ENCODE peak calls at places on chromosomes 3 and 15, in nine cellular contexts. I is GM12865; Y is effector memory CD8-positive, alpha-beta T cell; U is T-helper 2 cell; F is head of caudate nucleus; E is adipocyte; O is Right ventricle myocardium superior; N is ureter; M is colonic mucosa. Q is an unnamed sample.

GRCh38 chr3:16114930-16115329 is 59.5 kb upstream of the GALNT15 start:
- DNase-seq in N (no peak), E (no peak), F (no peak), O (no peak), U (no peak), M (no peak), I (no peak), Y (no peak), Q (no peak)

GRCh38 chr3:141707741-141708203 is 30.3 kb upstream of the RNF7 start:
- DNase-seq in O (no peak), M (no peak), E (peak), N (no peak), U (no peak), F (no peak), Y (no peak), I (no peak), Q (no peak)

GRCh38 chr15:43975326-43975725 is 148.5 kb downstream of the WDR76 start:
- DNase-seq in M (no peak), Y (no peak), F (no peak), O (no peak), I (peak), U (no peak), N (no peak), E (no peak), Q (no peak)

GRCh38 chr15:31375772-31376171 is 49.1 kb downstream of the KLF13 start:
- DNase-seq in F (no peak), Y (no peak), U (no peak), O (no peak), E (no peak), N (no peak), I (no peak), M (no peak), Q (no peak)

GRCh38 chr3:9881440-9881839 is 1.4 kb upstream of the CIDEC start:
- DNase-seq in F (no peak), U (no peak), Y (no peak), I (no peak), N (no peak), M (no peak), O (no peak), E (no peak), Q (no peak)

GRCh38 chr3:181919375-181919774 is 207.7 kb downstream of the SOX2 start:
- DNase-seq in F (no peak), U (no peak), M (no peak), Y (no peak), E (no peak), I (no peak), N (no peak), O (no peak), Q (no peak)

GRCh38 chr15:25677719-25678497 is 185.2 kb downstream of the ATP10A start:
- DNase-seq in I (no peak), E (no peak), O (no peak), Y (no peak), M (no peak), F (no peak), U (no peak), N (no peak), Q (no peak)

GRCh38 chr3:133486658-133487057 is 86.8 kb downstream of the BFSP2 start:
- DNase-seq in F (no peak), E (no peak), O (no peak), M (no peak), N (no peak), U (no peak), Y (no peak), I (no peak), Q (no peak)

GRCh38 chr15:39925112-39925830 is 5.2 kb upstream of the GPR176 start:
- DNase-seq in E (no peak), U (no peak), Y (no peak), O (no peak), F (no peak), N (no peak), M (no peak), I (no peak), Q (no peak)

GRCh38 chr3:10726787-10727186 is 89.2 kb upstream of the SLC6A11 start:
- DNase-seq in E (no peak), I (no peak), O (no peak), F (no peak), U (no peak), Y (no peak), N (no peak), M (no peak), Q (no peak)

GRCh38 chr3:18446067-18446793 is 21.1 kb upstream of the SATB1 start:
- DNase-seq in Y (no peak), M (peak), E (no peak), F (no peak), U (no peak), I (no peak), O (no peak), N (no peak), Q (no peak)

GRCh38 chr3:43489918-43490317 is 131.9 kb downstream of the ANO10 start:
- DNase-seq in N (no peak), E (peak), M (no peak), O (no peak), U (no peak), F (no peak), Y (no peak), I (no peak), Q (no peak)

GRCh38 chr3:124034016-124034808 is 42.3 kb upstream of the ROPN1 start:
- DNase-seq in N (no peak), Y (no peak), I (no peak), M (peak), U (no peak), O (peak), E (peak), F (peak), Q (peak)

GRCh38 chr3:24315342-24315741 is 179.3 kb downstream of the THRB start:
- DNase-seq in M (no peak), O (no peak), N (no peak), F (no peak), I (no peak), E (no peak), U (no peak), Y (no peak), Q (no peak)

GRCh38 chr15:45157974-45158373 is 28.2 kb downstream of the DUOX1 start:
- DNase-seq in U (no peak), N (no peak), E (peak), Y (no peak), F (peak), M (no peak), O (no peak), I (no peak), Q (no peak)

GRCh38 chr3:72769758-72770540 is 78.3 kb downstream of the SHQ1 start:
- DNase-seq in I (no peak), F (no peak), N (no peak), E (no peak), M (no peak), O (no peak), U (no peak), Y (no peak), Q (no peak)

GRCh38 chr3:157405457-157405856 is 31.2 kb upstream of the PTX3 start:
- DNase-seq in N (no peak), F (no peak), Y (no peak), U (no peak), I (no peak), E (no peak), O (no peak), M (no peak), Q (no peak)

GRCh38 chr3:190375250-190375649 is 12.7 kb upstream of the CLDN16 start:
- DNase-seq in M (no peak), I (no peak), O (no peak), F (no peak), E (no peak), Y (no peak), N (no peak), U (no peak), Q (no peak)

GRCh38 chr15:67783303-67783702 is 42.0 kb upstream of the SKOR1 start:
- DNase-seq in O (no peak), E (no peak), Y (no peak), M (no peak), I (peak), U (peak), N (no peak), F (no peak), Q (no peak)

GRCh38 chr3:72951259-72951722 is 45.3 kb upstream of the PPP4R2 start:
- DNase-seq in I (peak), E (peak), N (no peak), F (no peak), U (no peak), Y (no peak), M (no peak), O (no peak), Q (no peak)

Q was measured in nephron progenitor cell.